ENCODE peak calls at places on chromosomes 7 and 10, in eight cellular contexts. Q is HCT116, W is Panc1, U is endothelial cell of umbilical vein, V is transverse colon, S is sigmoid colon, E is stomach, M is spleen. X is an unnamed sample.

GRCh38 chr10:70619271-70620019 is 16.9 kb upstream of the PRF1 start:
- DNase-seq in Q (peak; percentile 64), W (peak; percentile 10), U (no peak), V (no peak), S (no peak), E (no peak), M (no peak), X (no peak)

GRCh38 chr10:24561453-24561852 is 162.2 kb downstream of the ARHGAP21 start:
- DNase-seq in Q (no peak), W (no peak), U (no peak), V (no peak), S (no peak), E (no peak), M (no peak), X (no peak)

GRCh38 chr10:89798092-89798491 is 96.7 kb downstream of the KIF20B start:
- DNase-seq in Q (no peak), W (no peak), U (no peak), V (no peak), S (no peak), E (no peak), M (no peak), X (no peak)

GRCh38 chr10:1434202-1434601 is 303.1 kb downstream of the ADARB2 start:
- DNase-seq in Q (no peak), W (no peak), U (no peak), V (no peak), S (no peak), E (no peak), M (no peak), X (no peak)

GRCh38 chr10:86164216-86164774 is 202.3 kb downstream of the GRID1 start:
- DNase-seq in Q (no peak), W (no peak), U (no peak), V (peak; percentile 27), S (peak; percentile 24), E (no peak), M (no peak), X (peak; percentile 16)

GRCh38 chr10:76543655-76544054 is 1094.0 kb downstream of the KCNMA1 start:
- DNase-seq in Q (no peak), W (no peak), U (peak; percentile 93), V (no peak), S (peak; percentile 61), E (no peak), M (no peak), X (no peak)

GRCh38 chr7:88014581-88014980 is 80.5 kb downstream of the ADAM22 start:
- DNase-seq in Q (no peak), W (no peak), U (no peak), V (no peak), S (no peak), E (no peak), M (no peak), X (no peak)

GRCh38 chr10:110643670-110644597 is at the start of gene RBM20:
- DNase-seq in Q (no peak), W (no peak), U (no peak), V (peak; percentile 9), S (peak; percentile 69), E (no peak), M (peak; percentile 77), X (no peak)

GRCh38 chr7:43520201-43520600 is 62.7 kb upstream of the STK17A start:
- DNase-seq in Q (no peak), W (no peak), U (no peak), V (no peak), S (no peak), E (no peak), M (no peak), X (no peak)

GRCh38 chr10:122853665-122854313 is 8.1 kb upstream of the CUZD1 start:
- DNase-seq in Q (no peak), W (no peak), U (no peak), V (no peak), S (no peak), E (no peak), M (no peak), X (no peak)

GRCh38 chr10:124697837-124698559 is 46.2 kb downstream of the FAM53B start:
- DNase-seq in Q (no peak), W (no peak), U (no peak), V (no peak), S (no peak), E (no peak), M (peak; percentile 87), X (no peak)

GRCh38 chr7:138886501-138886917 is 88.5 kb upstream of the ATP6V0A4 start:
- DNase-seq in Q (peak; percentile 56), W (no peak), U (peak; percentile 84), V (no peak), S (no peak), E (no peak), M (no peak), X (no peak)

GRCh38 chr7:53744361-53744760 is 708.9 kb downstream of the POM121L12 start:
- DNase-seq in Q (no peak), W (no peak), U (no peak), V (no peak), S (no peak), E (no peak), M (no peak), X (no peak)

GRCh38 chr7:55573526-55573925 is 1.2 kb upstream of the VOPP1 start:
- DNase-seq in Q (no peak), W (no peak), U (peak; percentile 53), V (no peak), S (no peak), E (no peak), M (no peak), X (no peak)

GRCh38 chr10:77741746-77742145 is 104.1 kb upstream of the KCNMA1 start:
- DNase-seq in Q (no peak), W (no peak), U (no peak), V (no peak), S (no peak), E (no peak), M (no peak), X (no peak)

GRCh38 chr10:24556746-24557742 is 166.6 kb downstream of the ARHGAP21 start:
- DNase-seq in Q (peak; percentile 66), W (peak; percentile 42), U (peak; percentile 59), V (peak; percentile 28), S (no peak), E (no peak), M (no peak), X (no peak)

GRCh38 chr10:129756912-129757861 is 206.9 kb downstream of the EBF3 start:
- DNase-seq in Q (no peak), W (no peak), U (no peak), V (peak; percentile 3), S (peak; percentile 59), E (peak; percentile 24), M (peak; percentile 33), X (no peak)
- TF ChIP-seq POLR2AphosphoS5 in Q (no peak), W (no peak), U (no peak), V (no peak), S (no peak), E (no peak), M (no peak), X (no peak)

GRCh38 chr7:57165285-57165899 is 33.2 kb upstream of the ZNF479 start:
- DNase-seq in Q (no peak), W (no peak), U (no peak), V (no peak), S (no peak), E (no peak), M (no peak), X (no peak)
- H3K9me3 ChIP-seq in Q (peaks cover 25% of the 10 kb centered on the region), W (peaks cover 29% of the 10 kb centered on the region), U (peaks cover 10% of the 10 kb centered on the region), V (peaks cover 56% of the 10 kb centered on the region), S (peaks cover 33% of the 10 kb centered on the region), E (peaks cover 18% of the 10 kb centered on the region), M (peaks cover 30% of the 10 kb centered on the region), X (peaks cover 48% of the 10 kb centered on the region)

GRCh38 chr7:73718905-73719805 is at the start of gene STX1A:
- DNase-seq in Q (no peak), W (no peak), U (peak; percentile 55), V (peak; percentile 76), S (peak; percentile 84), E (peak; percentile 77), M (peak; percentile 93), X (no peak)
- TF ChIP-seq POLR2AphosphoS5 in Q (peak; percentile 81), W (peak; percentile 66), U (peak; percentile 76), V (no peak), S (peak; percentile 59), E (no peak), M (peak; percentile 58), X (no peak)

GRCh38 chr7:57367171-57367570 is 82.8 kb upstream of the ZNF716 start:
- DNase-seq in Q (no peak), W (no peak), U (no peak), V (no peak), S (no peak), E (no peak), M (no peak), X (no peak)
- H3K9me3 ChIP-seq in Q (peaks cover 18% of the 10 kb centered on the region), W (no peaks in the 10 kb centered on the region), U (peaks cover 12% of the 10 kb centered on the region), V (no peaks in the 10 kb centered on the region), S (no peaks in the 10 kb centered on the region), E (peaks cover 83% of the 10 kb centered on the region), M (no peaks in the 10 kb centered on the region), X (peaks cover 16% of the 10 kb centered on the region)

GRCh38 chr10:28220811-28221210 is 82.1 kb downstream of the MPP7 start:
- DNase-seq in Q (no peak), W (no peak), U (no peak), V (no peak), S (no peak), E (no peak), M (no peak), X (no peak)

GRCh38 chr10:28219241-28219640 is 83.6 kb downstream of the MPP7 start:
- DNase-seq in Q (no peak), W (no peak), U (no peak), V (no peak), S (no peak), E (no peak), M (no peak), X (no peak)

GRCh38 chr10:28215930-28216329 is 86.9 kb downstream of the MPP7 start:
- DNase-seq in Q (peak; percentile 57), W (no peak), U (no peak), V (peak; percentile 80), S (no peak), E (no peak), M (no peak), X (no peak)

GRCh38 chr10:28214185-28214584 is 88.7 kb downstream of the MPP7 start:
- DNase-seq in Q (no peak), W (no peak), U (no peak), V (no peak), S (no peak), E (no peak), M (no peak), X (no peak)

GRCh38 chr10:28217848-28218247 is 85.0 kb downstream of the MPP7 start:
- DNase-seq in Q (peak; percentile 96), W (no peak), U (no peak), V (no peak), S (no peak), E (no peak), M (no peak), X (no peak)
- TF ChIP-seq POLR2AphosphoS5 in Q (peak; percentile 60), W (no peak), U (no peak), V (no peak), S (no peak), E (no peak), M (no peak), X (no peak)